ENCODE peak calls at places on chromosomes 5 and 9, in ten cellular contexts. C is foreskin keratinocyte; D is endodermal cell; Z is CD8-positive, alpha-beta T cell; A is stimulated activated CD4-positive, alpha-beta T cell treated with anti-CD3 and anti-CD28 coated beads, Interleukin-4, amount 100 ng/mL, for 48 hours; N is MCF 10A; O is SK-N-DZ; J is epithelial cell of esophagus; R is GM23248; I is brain microvascular endothelial cell. U is an unnamed sample.

GRCh38 chr5:3351581-3352442 is 243.8 kb upstream of the IRX1 start:
- DNase-seq in R (no peak), O (no peak), D (peak), N (no peak), J (no peak), A (no peak), Z (no peak), I (no peak), C (no peak), U (no peak)

GRCh38 chr9:676780-677458 is 164.6 kb upstream of the DMRT1 start:
- DNase-seq in R (no peak), Z (no peak), J (peak), C (no peak), D (no peak), O (no peak), N (peak), A (no peak), I (no peak), U (no peak)

GRCh38 chr5:160272041-160272663 is 40.2 kb downstream of the CCNJL start:
- DNase-seq in D (no peak), I (no peak), C (no peak), O (no peak), Z (no peak), N (no peak), A (no peak), R (no peak), J (no peak), U (no peak)

GRCh38 chr5:114362197-114362976 is 517 bp downstream of the KCNN2 start:
- DNase-seq in O (peak), Z (no peak), J (no peak), I (no peak), D (no peak), C (no peak), N (no peak), A (no peak), R (peak), U (no peak)

GRCh38 chr9:2125909-2126308 is 110.8 kb downstream of the SMARCA2 start:
- DNase-seq in D (no peak), C (no peak), J (no peak), A (no peak), I (no peak), O (no peak), N (no peak), R (peak), Z (no peak), U (no peak)

GRCh38 chr9:21030389-21031035 is 928 bp downstream of the HACD4 start:
- DNase-seq in D (peak), R (peak), Z (no peak), I (peak), J (peak), C (peak), O (no peak), N (no peak), A (no peak), U (no peak)

GRCh38 chr9:91424403-91425176 is 958 bp upstream of the NFIL3 start:
- DNase-seq in Z (peak), C (no peak), I (peak), J (peak), O (peak), N (peak), D (peak), R (peak), A (peak), U (peak)

GRCh38 chr9:122107291-122107805 is 14.2 kb upstream of the TTLL11 start:
- DNase-seq in R (no peak), I (no peak), C (no peak), J (no peak), A (no peak), D (no peak), Z (no peak), O (no peak), N (no peak), U (no peak)

GRCh38 chr5:166285385-166285784 is 2006.1 kb upstream of the WWC1 start:
- DNase-seq in J (no peak), I (no peak), Z (no peak), R (no peak), A (no peak), O (no peak), N (no peak), D (peak), C (no peak), U (no peak)